ENCODE peak calls at places on chromosomes 1 and 21, in eight cellular contexts. L, Q, H, G, C, M, Z and O are unnamed samples.

GRCh38 chr1:235960799-235961198 is 94.1 kb upstream of the LYST start:
- DNase-seq in H (no peak), Q (no peak), L (no peak), Z (no peak), M (no peak), G (no peak), C (no peak), O (no peak)

GRCh38 chr1:230171337-230172015 is 104.4 kb downstream of the GALNT2 start:
- DNase-seq in L (no peak), Z (no peak), C (peak; percentile 13), M (peak; percentile 72), Q (no peak), H (no peak), G (no peak), O (no peak)

GRCh38 chr1:28804071-28804470 is 7.9 kb upstream of the OPRD1 start:
- DNase-seq in Q (no peak), G (no peak), M (no peak), H (no peak), L (no peak), Z (no peak), C (no peak), O (no peak)

GRCh38 chr1:232952514-232953175 is 2.2 kb downstream of the NTPCR start:
- DNase-seq in G (peak; percentile 47), C (peak; percentile 80), M (peak; percentile 49), Q (peak; percentile 61), H (peak; percentile 56), L (no peak), Z (peak; percentile 69), O (peak; percentile 50)

GRCh38 chr21:27277122-27277521 is 310.2 kb upstream of the ADAMTS5 start:
- DNase-seq in L (no peak), C (no peak), M (no peak), H (no peak), Q (no peak), Z (no peak), G (peak; percentile 2), O (no peak)

GRCh38 chr1:76428027-76428426 is 353.5 kb downstream of the ST6GALNAC3 start:
- DNase-seq in H (no peak), L (no peak), G (no peak), Q (no peak), Z (no peak), C (no peak), M (no peak), O (no peak)

GRCh38 chr1:179036844-179037465 is 11.3 kb downstream of the FAM20B start:
- DNase-seq in M (no peak), Z (no peak), H (no peak), G (no peak), Q (no peak), C (no peak), L (no peak), O (no peak)

GRCh38 chr1:212651521-212651920 is 43.0 kb downstream of the ATF3 start:
- DNase-seq in Q (no peak), C (no peak), M (no peak), G (no peak), Z (no peak), H (no peak), L (no peak), O (no peak)

GRCh38 chr1:181033799-181034391 is at the start of gene MR1:
- DNase-seq in G (peak; percentile 58), M (peak; percentile 87), Q (peak; percentile 61), L (no peak), C (peak; percentile 60), H (no peak), Z (peak; percentile 73), O (peak; percentile 46)

GRCh38 chr21:42779431-42779861 is 99.9 kb downstream of the WDR4 start:
- DNase-seq in Q (no peak), G (no peak), H (no peak), C (no peak), M (no peak), Z (no peak), L (no peak), O (no peak)

GRCh38 chr1:224430511-224431113 is 4.0 kb downstream of the WDR26 start:
- DNase-seq in C (no peak), Q (no peak), Z (peak; percentile 49), M (peak; percentile 71), G (peak; percentile 47), H (no peak), L (no peak), O (no peak)

GRCh38 chr1:33349081-33349759 is 28.3 kb upstream of the A3GALT2 start:
- DNase-seq in H (peak; percentile 82), Q (peak; percentile 79), G (peak; percentile 65), C (peak; percentile 71), M (no peak), Z (peak; percentile 75), L (no peak), O (peak; percentile 67)

GRCh38 chr1:109919271-109919670 is 8.6 kb downstream of the CSF1 start:
- DNase-seq in Q (no peak), C (peak; percentile 40), M (no peak), L (no peak), Z (no peak), H (no peak), G (no peak), O (no peak)

GRCh38 chr1:28512058-28512611 is 6.3 kb downstream of the RCC1 start:
- DNase-seq in L (no peak), M (peak; percentile 27), Z (no peak), G (no peak), C (no peak), H (no peak), Q (no peak), O (no peak)

GRCh38 chr1:58768332-58768731 is 15.5 kb downstream of the JUN start:
- DNase-seq in G (no peak), Z (no peak), H (no peak), M (no peak), L (no peak), C (no peak), Q (no peak), O (no peak)

GRCh38 chr1:41361028-41361494 is at the start of gene FOXO6:
- DNase-seq in Q (peak; percentile 100), H (peak; percentile 99), Z (peak; percentile 99), L (peak; percentile 98), G (peak; percentile 100), M (peak; percentile 97), C (peak; percentile 99), O (peak; percentile 100)

GRCh38 chr1:41362749-41363631 is 1.8 kb downstream of the FOXO6 start:
- DNase-seq in Z (no peak), M (no peak), H (no peak), G (no peak), L (no peak), Q (no peak), C (no peak), O (no peak)

GRCh38 chr1:41363632-41364320 is 2.5 kb downstream of the FOXO6 start:
- DNase-seq in L (no peak), Q (no peak), C (no peak), Z (no peak), M (no peak), G (no peak), H (no peak), O (no peak)

GRCh38 chr1:41361495-41362356 is 492 bp downstream of the FOXO6 start:
- DNase-seq in C (no peak), H (peak; percentile 69), Z (peak; percentile 69), G (no peak), L (no peak), M (no peak), Q (peak; percentile 61), O (no peak)

GRCh38 chr1:41362357-41362721 is 1.1 kb downstream of the FOXO6 start:
- DNase-seq in H (no peak), L (no peak), G (no peak), C (no peak), Q (no peak), Z (no peak), M (no peak), O (no peak)
- H3K4me3 ChIP-seq in H (peak overlapping the region; percentile 87), L (peak overlapping the region; percentile 79), G (no peak overlapping the region), C (peak overlapping the region; percentile 81), Q (peak overlapping the region; percentile 79), Z (peak overlapping the region; percentile 70), M (no peak overlapping the region), O (peak overlapping the region; percentile 55)

DNA sequence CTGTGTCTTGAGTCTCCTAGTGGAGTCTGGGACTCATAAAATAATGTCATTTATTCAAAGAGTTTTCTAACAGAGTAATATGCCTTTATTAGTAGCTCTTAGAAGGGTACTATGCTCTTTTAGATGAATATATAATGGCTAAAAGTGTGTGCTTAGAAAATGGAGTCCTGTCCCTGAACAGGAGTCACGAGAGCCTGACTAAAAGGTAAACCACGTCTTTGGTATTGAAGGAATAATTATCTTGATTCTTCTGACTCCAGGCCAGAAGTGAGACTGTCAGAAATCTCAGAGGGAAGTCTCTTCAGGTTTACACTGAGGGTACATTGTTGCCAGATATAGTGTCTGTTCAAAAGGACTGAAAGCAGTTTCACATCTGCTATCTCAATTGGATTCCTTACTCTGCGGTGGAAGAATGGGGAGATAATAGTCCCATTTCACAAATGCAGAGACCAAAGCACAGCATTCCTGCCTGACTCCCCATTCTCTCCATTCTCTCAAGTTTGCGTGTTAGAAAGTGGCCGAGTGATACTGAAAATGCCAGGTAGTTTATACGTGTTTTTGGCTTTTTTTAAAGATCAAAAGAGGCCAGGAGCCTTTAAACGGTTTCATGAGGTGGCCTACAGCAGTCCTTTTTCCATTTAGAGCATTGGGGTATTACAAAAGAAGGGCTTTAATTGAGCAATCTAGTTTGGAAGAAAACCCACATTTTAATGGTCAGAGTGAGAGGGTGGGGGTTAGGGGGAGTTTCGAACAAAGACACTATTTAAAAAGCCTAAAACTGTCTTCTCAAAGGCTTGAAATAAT is 176.6 kb downstream of the VPS13D start:
- DNase-seq in C (no peak), H (no peak), G (no peak), Q (peak; percentile 30), M (peak; percentile 26), Z (no peak), L (no peak), O (no peak)
- TF ChIP-seq CTCF in C (no peak), H (no peak), G (no peak), Q (no peak), M (no peak), Z (peak; percentile 29), L (no peak), O (no peak)

GRCh38 chr1:103527331-103527730 is 1.8 kb downstream of the RNPC3 start:
- DNase-seq in H (no peak), G (no peak), Z (no peak), L (no peak), Q (no peak), M (no peak), C (no peak), O (no peak)
- H3K4me3 ChIP-seq in H (peak overlapping the region; percentile 92), G (no peak overlapping the region), Z (peak overlapping the region; percentile 72), L (peak overlapping the region; percentile 88), Q (peak overlapping the region; percentile 86), M (no peak overlapping the region), C (peak overlapping the region; percentile 93), O (no peak overlapping the region)

GRCh38 chr1:55896210-55896609 is 681.0 kb upstream of the USP24 start:
- DNase-seq in G (no peak), L (no peak), H (no peak), M (no peak), Z (no peak), C (no peak), Q (no peak), O (no peak)

GRCh38 chr1:55894521-55894920 is 679.4 kb upstream of the USP24 start:
- DNase-seq in H (no peak), M (peak; percentile 15), Z (no peak), Q (no peak), C (no peak), L (no peak), G (no peak), O (no peak)

GRCh38 chr1:55898191-55898590 is 681.2 kb downstream of the PLPP3 start:
- DNase-seq in Q (no peak), G (peak; percentile 6), L (no peak), C (no peak), M (peak; percentile 20), H (no peak), Z (peak; percentile 38), O (no peak)

GRCh38 chr1:55888685-55889317 is 673.6 kb upstream of the USP24 start:
- DNase-seq in G (no peak), M (no peak), C (no peak), H (no peak), L (no peak), Z (no peak), Q (no peak), O (no peak)

GRCh38 chr1:55893155-55893554 is 678.0 kb upstream of the USP24 start:
- DNase-seq in Z (peak; percentile 43), H (no peak), M (peak; percentile 61), L (no peak), G (no peak), C (no peak), Q (peak; percentile 42), O (no peak)
- TF ChIP-seq CTCF in Z (peak; percentile 22), H (peak; percentile 21), M (no peak), L (no peak), G (no peak), C (peak; percentile 49), Q (peak; percentile 36), O (peak; percentile 33)